ENCODE peak calls at places on chromosomes 12 and 14, in eight cellular contexts. A is CD8-positive, alpha-beta memory T cell; T is aorta; Z is CD8-positive, alpha-beta T cell; M is pancreas; U is ovary; J is left lung; L is MM.1S. K is an unnamed sample. For H3K4me1 and H3K27me3, the result is how much of the 10 kb centered on the place peaks cover.

GRCh38 chr14:90403065-90403464 is 6.2 kb downstream of the CALM1 start:
- DNase-seq in A (no peak), T (no peak), Z (no peak), M (no peak), U (no peak), J (no peak), L (no peak), K (no peak)

GRCh38 chr12:116882742-116883141 is 1.5 kb upstream of the HRK start:
- DNase-seq in A (no peak), T (no peak), Z (no peak), M (no peak), U (no peak), J (no peak), L (no peak), K (no peak)

GRCh38 chr12:53651718-53652117 is 24.2 kb downstream of the ATP5MC2 start:
- DNase-seq in A (no peak), T (no peak), Z (no peak), M (no peak), U (no peak), J (no peak), L (no peak), K (no peak)

GRCh38 chr12:15754233-15754632 is 35.0 kb downstream of the EPS8 start:
- DNase-seq in A (no peak), T (no peak), Z (no peak), M (no peak), U (no peak), J (no peak), L (no peak), K (no peak)

GRCh38 chr12:56053407-56053893 is 11.7 kb downstream of the RPS26 start:
- DNase-seq in A (no peak), T (no peak), Z (no peak), M (no peak), U (no peak), J (no peak), L (no peak), K (no peak)

GRCh38 chr12:112130461-112130998 is 5.2 kb downstream of the TRAFD1 start:
- DNase-seq in A (no peak), T (no peak), Z (no peak), M (no peak), U (no peak), J (no peak), L (peak), K (no peak)

GRCh38 chr12:24363177-24363754 is 413.8 kb upstream of the SOX5 start:
- DNase-seq in A (no peak), T (no peak), Z (no peak), M (no peak), U (no peak), J (peak), L (no peak), K (no peak)

GRCh38 chr14:62654641-62655040 is 390.6 kb downstream of the KCNH5 start:
- DNase-seq in A (no peak), T (no peak), Z (no peak), M (no peak), U (no peak), J (no peak), L (no peak), K (no peak)

GRCh38 chr14:20687362-20688166 is 1.0 kb upstream of the ANG start:
- DNase-seq in A (no peak), T (no peak), Z (no peak), M (no peak), U (no peak), J (no peak), L (no peak), K (no peak)

GRCh38 chr14:70005281-70005805 is 126.1 kb downstream of the SMOC1 start:
- DNase-seq in A (no peak), T (no peak), Z (no peak), M (no peak), U (no peak), J (no peak), L (no peak), K (no peak)

GRCh38 chr14:91265404-91265803 is 20.9 kb upstream of the GPR68 start:
- DNase-seq in A (no peak), T (no peak), Z (no peak), M (no peak), U (no peak), J (no peak), L (no peak), K (no peak)

GRCh38 chr12:22287056-22287455 is 47.5 kb downstream of the ST8SIA1 start:
- DNase-seq in A (no peak), T (no peak), Z (no peak), M (no peak), U (no peak), J (no peak), L (no peak), K (no peak)

GRCh38 chr12:49297695-49298060 is 2.7 kb downstream of the PRPH start:
- DNase-seq in A (no peak), T (no peak), Z (no peak), M (no peak), U (no peak), J (no peak), L (no peak), K (no peak)

GRCh38 chr14:88611878-88612277 is 49.0 kb downstream of the ZC3H14 start:
- DNase-seq in A (no peak), T (no peak), Z (no peak), M (no peak), U (no peak), J (no peak), L (no peak), K (no peak)

GRCh38 chr12:99154264-99154982 is 493.1 kb upstream of the GARIN6 start:
- DNase-seq in A (no peak), T (peak), Z (no peak), M (no peak), U (no peak), J (no peak), L (no peak), K (no peak)

GRCh38 chr12:9039397-9039977 is 50.1 kb downstream of the KLRG1 start:
- DNase-seq in A (no peak), T (no peak), Z (no peak), M (no peak), U (no peak), J (no peak), L (peak), K (peak)

GRCh38 chr14:31877333-31877798 is 199.7 kb upstream of the ARHGAP5 start:
- DNase-seq in A (no peak), T (no peak), Z (no peak), M (no peak), U (no peak), J (no peak), L (no peak), K (no peak)

GRCh38 chr12:131018221-131018620 is 64.5 kb downstream of the ADGRD1 start:
- DNase-seq in A (no peak), T (no peak), Z (no peak), M (peak), U (no peak), J (no peak), L (no peak), K (no peak)
- H3K4me1 ChIP-seq in A (under half), T (under half), Z (under half), M (under half), U (under half), J (under half), L (under half), K (under half)

DNA sequence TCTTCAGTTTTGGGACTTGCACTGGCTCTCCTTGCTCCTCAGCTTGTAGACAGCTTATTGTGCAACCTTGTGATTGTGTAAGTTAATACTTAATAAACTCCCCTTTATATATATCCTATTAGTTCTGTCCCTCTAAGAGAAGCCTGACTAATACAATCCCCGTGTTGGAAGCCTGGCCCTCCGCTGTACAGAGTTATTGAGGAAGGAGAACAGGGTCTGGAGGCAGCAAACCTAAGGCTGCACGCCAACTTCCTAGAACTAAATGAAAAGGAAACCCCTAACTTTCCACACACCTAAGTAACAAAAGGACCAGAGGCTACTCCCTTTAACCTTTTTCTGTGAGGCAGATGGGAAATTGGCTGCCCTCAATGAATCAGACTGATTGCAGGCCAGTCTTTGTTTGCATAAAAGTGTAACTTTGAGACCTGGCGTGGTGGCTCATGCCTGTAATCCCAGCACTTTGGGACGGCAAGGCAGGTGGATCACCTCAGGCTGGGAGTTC is 42.6 kb upstream of the LIMA1 start:
- DNase-seq in A (no peak), T (no peak), Z (no peak), M (no peak), U (no peak), J (no peak), L (no peak), K (no peak)
- H3K27ac ChIP-seq in A (no peak), T (no peak), Z (no peak), M (no peak), U (no peak), J (peak), L (no peak), K (no peak)

GRCh38 chr14:38721822-38722431 is 381.1 kb downstream of the SEC23A start:
- DNase-seq in A (no peak), T (peak), Z (no peak), M (no peak), U (no peak), J (no peak), L (peak), K (no peak)

GRCh38 chr14:38730420-38730819 is 372.6 kb downstream of the SEC23A start:
- DNase-seq in A (no peak), T (no peak), Z (no peak), M (no peak), U (no peak), J (no peak), L (no peak), K (no peak)

GRCh38 chr14:38723954-38724353 is 379.1 kb downstream of the SEC23A start:
- DNase-seq in A (no peak), T (no peak), Z (no peak), M (no peak), U (no peak), J (no peak), L (no peak), K (no peak)

GRCh38 chr14:38723277-38723676 is 379.8 kb downstream of the SEC23A start:
- DNase-seq in A (no peak), T (no peak), Z (no peak), M (no peak), U (no peak), J (no peak), L (no peak), K (no peak)

DNA sequence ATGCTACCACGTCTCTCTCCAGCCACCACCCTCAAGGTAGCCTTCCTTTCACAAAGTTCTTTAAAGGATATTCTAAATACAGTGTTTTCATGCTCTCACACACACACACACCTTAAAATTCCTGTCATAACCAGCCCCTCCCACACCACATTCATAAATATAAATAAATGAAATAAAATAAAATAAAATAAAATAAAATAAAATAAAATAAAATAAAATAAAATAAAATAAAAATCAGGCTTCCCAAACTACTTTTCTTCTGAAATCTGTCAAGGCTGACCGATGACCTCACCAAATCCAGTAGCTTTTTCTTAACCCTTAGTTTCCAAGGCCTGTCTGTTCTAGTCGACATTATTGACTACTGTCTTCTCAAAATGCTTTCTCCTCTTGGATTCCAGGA is 378.4 kb downstream of the SEC23A start:
- DNase-seq in A (no peak), T (no peak), Z (no peak), M (no peak), U (no peak), J (no peak), L (no peak), K (no peak)
- H3K27me3 ChIP-seq in A (under half), T (under half), Z (under half), M (under half), U (under half), J (under half), L (under half), K (under half)

GRCh38 chr12:76764856-76765255 is 941 bp downstream of the ZDHHC17 start:
- DNase-seq in A (no peak), T (no peak), Z (no peak), M (no peak), U (no peak), J (no peak), L (peak), K (no peak)

GRCh38 chr12:76762556-76762955 is 1.4 kb upstream of the ZDHHC17 start:
- DNase-seq in A (no peak), T (no peak), Z (no peak), M (no peak), U (no peak), J (no peak), L (no peak), K (no peak)

GRCh38 chr12:76765598-76765997 is 1.7 kb downstream of the ZDHHC17 start:
- DNase-seq in A (no peak), T (no peak), Z (no peak), M (no peak), U (no peak), J (no peak), L (no peak), K (no peak)

GRCh38 chr12:76766161-76766560 is 2.2 kb downstream of the ZDHHC17 start:
- DNase-seq in A (no peak), T (no peak), Z (no peak), M (no peak), U (no peak), J (no peak), L (no peak), K (no peak)

GRCh38 chr12:76763746-76764675 is at the start of gene ZDHHC17:
- DNase-seq in A (peak), T (peak), Z (peak), M (peak), U (peak), J (peak), L (peak), K (peak)
- H3K4me1 ChIP-seq in A (under half), T (under half), Z (under half), M (under half), U (under half), J (under half), L (under half), K (under half)